ENCODE peak calls at places on chromosome 7, in five cellular contexts. One of them, this sample, is unnamed.

GRCh38 chr7:15016726-15017125 is 114.2 kb upstream of the DGKB start:
- ATAC-seq in A549: no peak
- ATAC-seq in body of pancreas: no peak
- ATAC-seq in heart right ventricle: no peak
- ATAC-seq in pancreas: no peak
- ATAC-seq in this sample: no peak

GRCh38 chr7:1690359-1690958 is 20.4 kb downstream of the ELFN1 start:
- ATAC-seq in body of pancreas: no peak
- ATAC-seq in A549: no peak
- ATAC-seq in pancreas: no peak
- ATAC-seq in heart right ventricle: no peak
- ATAC-seq in this sample: no peak

GRCh38 chr7:55212838-55213237 is 152.3 kb upstream of the LANCL2 start:
- ATAC-seq in body of pancreas: no peak
- ATAC-seq in A549: peak
- ATAC-seq in pancreas: no peak
- ATAC-seq in heart right ventricle: no peak
- ATAC-seq in this sample: peak

GRCh38 chr7:66150471-66150870 is 35.8 kb downstream of the CRCP start:
- ATAC-seq in pancreas: peak
- ATAC-seq in body of pancreas: peak
- ATAC-seq in A549: no peak
- ATAC-seq in heart right ventricle: peak
- ATAC-seq in this sample: peak

GRCh38 chr7:130338233-130338632 is 6.4 kb upstream of the CPA5 start:
- ATAC-seq in heart right ventricle: no peak
- ATAC-seq in A549: no peak
- ATAC-seq in pancreas: no peak
- ATAC-seq in body of pancreas: no peak
- ATAC-seq in this sample: no peak

GRCh38 chr7:104971290-104972071 is 42.5 kb upstream of the KMT2E start:
- ATAC-seq in A549: peak
- ATAC-seq in pancreas: peak
- ATAC-seq in body of pancreas: peak
- ATAC-seq in heart right ventricle: peak
- ATAC-seq in this sample: peak

GRCh38 chr7:1103009-1103788 is 15.3 kb downstream of the GPER1 start:
- ATAC-seq in body of pancreas: no peak
- ATAC-seq in heart right ventricle: no peak
- ATAC-seq in pancreas: peak
- ATAC-seq in A549: no peak
- ATAC-seq in this sample: no peak

GRCh38 chr7:136033413-136034031 is 56.4 kb upstream of the MTPN start:
- ATAC-seq in body of pancreas: peak
- ATAC-seq in heart right ventricle: peak
- ATAC-seq in A549: no peak
- ATAC-seq in pancreas: no peak
- ATAC-seq in this sample: peak

GRCh38 chr7:157652954-157653826 is 316.4 kb downstream of the DNAJB6 start:
- ATAC-seq in body of pancreas: no peak
- ATAC-seq in heart right ventricle: no peak
- ATAC-seq in pancreas: no peak
- ATAC-seq in A549: peak
- ATAC-seq in this sample: no peak

GRCh38 chr7:12635830-12636229 is 51.6 kb upstream of the ARL4A start:
- ATAC-seq in heart right ventricle: no peak
- ATAC-seq in A549: no peak
- ATAC-seq in body of pancreas: no peak
- ATAC-seq in pancreas: no peak
- ATAC-seq in this sample: no peak

GRCh38 chr7:593324-594115 is 73.9 kb upstream of the PDGFA start:
- ATAC-seq in heart right ventricle: peak
- ATAC-seq in body of pancreas: no peak
- ATAC-seq in A549: peak
- ATAC-seq in pancreas: peak
- ATAC-seq in this sample: no peak

GRCh38 chr7:13991791-13992620 is 2.5 kb upstream of the ETV1 start:
- ATAC-seq in heart right ventricle: no peak
- ATAC-seq in pancreas: no peak
- ATAC-seq in A549: no peak
- ATAC-seq in body of pancreas: no peak
- ATAC-seq in this sample: peak

GRCh38 chr7:127629268-127629854 is 11.4 kb upstream of the PAX4 start:
- ATAC-seq in pancreas: peak
- ATAC-seq in A549: peak
- ATAC-seq in heart right ventricle: no peak
- ATAC-seq in body of pancreas: peak
- ATAC-seq in this sample: no peak

GRCh38 chr7:114539575-114539974 is 125.0 kb downstream of the FOXP2 start:
- ATAC-seq in A549: peak
- ATAC-seq in heart right ventricle: no peak
- ATAC-seq in body of pancreas: no peak
- ATAC-seq in pancreas: peak
- ATAC-seq in this sample: no peak
- TF ChIP-seq CTCF in A549: peak
- TF ChIP-seq CTCF in heart right ventricle: peak
- TF ChIP-seq CTCF in body of pancreas: no peak
- TF ChIP-seq CTCF in pancreas: no peak
- TF ChIP-seq CTCF in this sample: peak

GRCh38 chr7:92230547-92230946 is 15.2 kb downstream of the KRIT1 start:
- ATAC-seq in pancreas: no peak
- ATAC-seq in body of pancreas: no peak
- ATAC-seq in heart right ventricle: no peak
- ATAC-seq in A549: no peak
- ATAC-seq in this sample: no peak

GRCh38 chr7:92228100-92228499 is 17.6 kb downstream of the KRIT1 start:
- ATAC-seq in A549: no peak
- ATAC-seq in body of pancreas: no peak
- ATAC-seq in heart right ventricle: no peak
- ATAC-seq in pancreas: no peak
- ATAC-seq in this sample: no peak

GRCh38 chr7:92226981-92227380 is 18.7 kb downstream of the KRIT1 start:
- ATAC-seq in body of pancreas: no peak
- ATAC-seq in heart right ventricle: no peak
- ATAC-seq in pancreas: no peak
- ATAC-seq in A549: no peak
- ATAC-seq in this sample: no peak

GRCh38 chr7:92228742-92229141 is 17.0 kb downstream of the KRIT1 start:
- ATAC-seq in pancreas: no peak
- ATAC-seq in body of pancreas: no peak
- ATAC-seq in heart right ventricle: no peak
- ATAC-seq in A549: no peak
- ATAC-seq in this sample: no peak
- TF ChIP-seq CTCF in pancreas: no peak
- TF ChIP-seq CTCF in body of pancreas: no peak
- TF ChIP-seq CTCF in heart right ventricle: no peak
- TF ChIP-seq CTCF in A549: no peak
- TF ChIP-seq CTCF in this sample: no peak

DNA sequence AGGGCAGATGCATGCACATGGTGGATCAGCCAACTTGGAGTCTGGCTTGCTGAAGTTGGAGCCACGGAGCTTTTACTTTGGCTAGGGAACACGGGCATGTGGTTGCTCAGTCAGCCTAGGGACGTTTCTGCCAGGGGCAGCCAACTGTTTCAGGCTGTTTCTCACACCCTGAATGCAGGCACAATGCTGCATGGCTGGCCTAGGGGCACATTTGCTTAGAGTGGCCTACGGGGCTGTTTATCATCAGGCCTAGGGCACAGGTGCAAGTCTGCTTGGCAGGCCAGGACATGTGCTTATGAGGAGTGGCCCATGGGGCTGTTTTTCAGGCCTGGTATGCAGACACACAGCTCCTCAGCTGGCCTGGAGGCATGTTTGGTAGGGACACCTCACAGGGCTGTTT is 107.4 kb downstream of the GSAP start:
- ATAC-seq in A549: no peak
- ATAC-seq in heart right ventricle: no peak
- ATAC-seq in body of pancreas: no peak
- ATAC-seq in pancreas: no peak
- ATAC-seq in this sample: no peak
- TF ChIP-seq CTCF in A549: no peak
- TF ChIP-seq CTCF in heart right ventricle: no peak
- TF ChIP-seq CTCF in body of pancreas: no peak
- TF ChIP-seq CTCF in pancreas: no peak
- TF ChIP-seq CTCF in this sample: no peak

DNA sequence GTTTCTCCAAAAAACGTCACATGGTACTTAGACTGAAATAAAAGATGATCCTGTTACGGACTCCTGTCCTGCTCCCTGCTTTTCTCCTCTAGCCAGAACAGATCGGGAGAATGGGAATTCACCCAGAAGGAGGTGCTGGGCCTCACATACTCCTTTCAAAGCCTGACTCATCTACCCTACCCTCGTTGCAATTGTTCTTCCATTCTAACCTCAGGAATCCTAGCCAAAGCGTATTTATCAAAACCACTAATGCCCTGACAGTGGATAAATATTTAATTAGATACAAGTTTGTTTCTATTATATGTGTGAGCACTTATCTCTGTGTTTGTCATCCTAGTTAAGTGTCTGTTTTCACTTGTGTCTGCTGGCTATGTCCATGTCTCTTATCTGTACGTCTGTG is 21.7 kb downstream of the ZCWPW1 start:
- ATAC-seq in body of pancreas: no peak
- ATAC-seq in A549: no peak
- ATAC-seq in pancreas: no peak
- ATAC-seq in heart right ventricle: no peak
- ATAC-seq in this sample: no peak
- TF ChIP-seq CTCF in body of pancreas: no peak
- TF ChIP-seq CTCF in A549: no peak
- TF ChIP-seq CTCF in pancreas: no peak
- TF ChIP-seq CTCF in heart right ventricle: no peak
- TF ChIP-seq CTCF in this sample: no peak

DNA sequence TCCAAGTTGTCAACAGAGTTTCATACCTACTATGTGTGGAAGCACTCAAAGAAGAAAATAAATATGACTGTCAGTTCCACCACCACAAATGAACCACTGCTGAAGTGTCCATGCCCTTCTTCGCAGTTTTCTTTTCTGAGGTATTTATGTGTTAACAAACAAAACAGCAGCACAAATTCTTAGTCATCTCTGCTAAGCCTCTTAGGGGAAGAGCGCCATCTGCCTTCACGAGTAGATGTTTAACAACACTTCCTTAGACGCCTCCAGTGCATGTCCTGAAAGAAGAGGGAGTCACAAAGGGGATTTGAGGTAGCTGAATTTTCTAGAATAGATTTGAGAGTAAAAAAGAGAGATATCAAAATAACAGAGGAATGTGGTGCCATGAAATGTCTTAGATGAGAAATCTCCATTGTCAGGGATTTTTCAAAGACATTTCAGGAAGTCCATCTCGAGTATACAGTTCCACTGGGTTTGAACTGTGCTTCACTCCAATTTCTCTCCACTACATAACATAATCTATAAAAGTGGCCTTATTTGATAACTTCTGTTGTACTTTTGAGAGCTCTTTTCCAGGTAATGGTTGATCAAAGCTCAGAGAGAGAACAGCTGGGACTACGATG is 775.3 kb upstream of the POM121L12 start:
- ATAC-seq in pancreas: no peak
- ATAC-seq in A549: no peak
- ATAC-seq in heart right ventricle: no peak
- ATAC-seq in body of pancreas: no peak
- ATAC-seq in this sample: no peak
- TF ChIP-seq CTCF in pancreas: no peak
- TF ChIP-seq CTCF in A549: no peak
- TF ChIP-seq CTCF in heart right ventricle: no peak
- TF ChIP-seq CTCF in body of pancreas: peak
- TF ChIP-seq CTCF in this sample: no peak

DNA sequence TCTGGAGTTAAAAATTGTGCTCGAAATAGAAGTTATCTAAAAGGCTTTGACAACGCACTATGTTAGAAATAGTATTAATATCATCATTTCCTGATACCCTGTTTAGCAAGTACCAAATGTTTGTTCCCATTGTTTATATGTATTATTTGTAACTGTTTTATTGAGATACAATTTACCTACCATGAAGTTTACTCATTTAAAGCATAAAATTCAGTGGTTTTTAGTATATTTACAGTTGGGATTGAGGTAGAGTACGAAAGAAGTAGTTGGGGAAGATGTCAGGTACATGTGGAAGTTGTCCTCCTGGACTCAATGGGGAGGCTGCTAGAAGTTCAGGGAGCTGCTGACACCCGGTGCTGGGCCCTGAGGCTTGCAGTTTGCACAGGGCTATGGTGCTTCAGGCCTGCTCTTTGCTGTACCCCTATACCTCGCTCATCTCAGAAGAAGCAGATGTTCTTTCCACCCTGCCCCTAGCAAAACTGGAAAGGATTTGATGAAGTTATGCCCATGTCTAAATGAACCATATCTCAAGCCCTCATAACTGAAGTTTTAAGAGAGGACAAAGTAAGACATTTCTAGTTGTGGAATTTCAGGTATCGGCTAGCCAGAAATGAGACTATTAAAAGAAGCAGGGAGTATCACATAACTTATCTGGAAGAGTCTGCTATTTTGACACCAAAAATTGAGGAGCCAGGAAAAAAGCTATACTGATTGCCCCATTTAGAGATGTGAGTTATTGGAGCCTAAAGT is 25.2 kb upstream of the WNT16 start:
- ATAC-seq in body of pancreas: no peak
- ATAC-seq in A549: no peak
- ATAC-seq in heart right ventricle: no peak
- ATAC-seq in pancreas: no peak
- ATAC-seq in this sample: no peak
- TF ChIP-seq CTCF in body of pancreas: no peak
- TF ChIP-seq CTCF in A549: no peak
- TF ChIP-seq CTCF in heart right ventricle: no peak
- TF ChIP-seq CTCF in pancreas: no peak
- TF ChIP-seq CTCF in this sample: no peak

DNA sequence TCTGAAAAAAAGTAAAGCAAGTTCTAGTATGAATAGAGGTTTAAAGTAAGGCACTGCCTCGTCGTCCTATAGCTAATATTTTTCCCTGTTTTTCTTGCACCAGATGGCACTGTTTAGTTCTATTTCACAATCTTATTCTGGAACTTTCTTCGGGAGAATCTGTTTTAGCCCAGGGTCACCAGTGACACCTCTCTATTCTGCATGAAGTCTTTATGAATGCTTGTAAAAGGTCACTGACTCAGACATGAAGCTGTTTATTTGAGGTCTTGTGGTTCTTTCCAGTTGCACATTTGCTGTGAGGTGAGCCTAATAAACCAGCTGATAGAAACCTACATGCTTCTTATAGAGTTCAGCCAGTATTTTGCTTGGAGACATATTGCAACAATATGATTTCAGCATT is 444.3 kb downstream of the AUTS2 start:
- ATAC-seq in A549: no peak
- ATAC-seq in pancreas: peak
- ATAC-seq in body of pancreas: no peak
- ATAC-seq in heart right ventricle: no peak
- ATAC-seq in this sample: no peak
- TF ChIP-seq CTCF in A549: peak
- TF ChIP-seq CTCF in pancreas: no peak
- TF ChIP-seq CTCF in body of pancreas: no peak
- TF ChIP-seq CTCF in heart right ventricle: peak
- TF ChIP-seq CTCF in this sample: peak

This sample was measured in gastroesophageal sphincter.